ENCODE peak calls at places on chromosome 20, in five cellular contexts. S, V, T, Y and P are unnamed samples.

GRCh38 chr20:48047453-48047852 is 262.2 kb upstream of the SULF2 start:
- DNase-seq in S (no peak), V (no peak), T (no peak), Y (no peak), P (no peak)

GRCh38 chr20:39242614-39243013 is 280.5 kb downstream of the DHX35 start:
- DNase-seq in S (no peak), V (no peak), T (no peak), Y (no peak), P (no peak)

GRCh38 chr20:14384411-14384810 is 47.0 kb upstream of the FLRT3 start:
- DNase-seq in S (no peak), V (no peak), T (no peak), Y (no peak), P (no peak)

GRCh38 chr20:36604952-36605308 is 649 bp upstream of the RAB5IF start:
- DNase-seq in S (no peak), V (no peak), T (peak; percentile 26), Y (peak; percentile 41), P (no peak)

GRCh38 chr20:11754451-11754850 is 163.2 kb upstream of the BTBD3 start:
- DNase-seq in S (peak; percentile 65), V (no peak), T (no peak), Y (no peak), P (no peak)

GRCh38 chr20:45470939-45471338 is 1.4 kb downstream of the WFDC2 start:
- DNase-seq in S (no peak), V (no peak), T (no peak), Y (no peak), P (no peak)

GRCh38 chr20:43444107-43444506 is 13.6 kb upstream of the SRSF6 start:
- DNase-seq in S (no peak), V (no peak), T (no peak), Y (no peak), P (no peak)

GRCh38 chr20:4820833-4821518 is 99.3 kb downstream of the PRND start:
- DNase-seq in S (peak; percentile 22), V (no peak), T (no peak), Y (no peak), P (peak; percentile 49)

GRCh38 chr20:53702617-53703016 is 109.0 kb upstream of the ZNF217 start:
- DNase-seq in S (no peak), V (no peak), T (no peak), Y (no peak), P (no peak)

GRCh38 chr20:25077610-25078169 is 4.3 kb downstream of the VSX1 start:
- DNase-seq in S (no peak), V (no peak), T (no peak), Y (peak; percentile 49), P (no peak)

GRCh38 chr20:32709528-32710121 is 33.6 kb downstream of the COMMD7 start:
- DNase-seq in S (no peak), V (no peak), T (no peak), Y (no peak), P (no peak)

GRCh38 chr20:3751664-3752385 is 15.7 kb downstream of the ADISSP start:
- DNase-seq in S (no peak), V (peak; percentile 60), T (no peak), Y (peak; percentile 72), P (no peak)

GRCh38 chr20:43925786-43926185 is 11.1 kb downstream of the TOX2 start:
- DNase-seq in S (peak; percentile 51), V (no peak), T (no peak), Y (no peak), P (peak; percentile 42)

GRCh38 chr20:13009682-13010406 is 1.1 kb downstream of the SPTLC3 start:
- DNase-seq in S (peak; percentile 71), V (no peak), T (peak; percentile 50), Y (no peak), P (peak; percentile 35)

GRCh38 chr20:54058420-54059139 is 11.8 kb downstream of the BCAS1 start:
- DNase-seq in S (no peak), V (no peak), T (no peak), Y (no peak), P (no peak)

GRCh38 chr20:2312876-2313275 is 17.1 kb downstream of the TGM3 start:
- DNase-seq in S (no peak), V (no peak), T (no peak), Y (no peak), P (no peak)

GRCh38 chr20:53748176-53748575 is 154.5 kb upstream of the ZNF217 start:
- DNase-seq in S (no peak), V (no peak), T (no peak), Y (no peak), P (no peak)

GRCh38 chr20:58899518-58899917 is 47.0 kb downstream of the GNAS start:
- DNase-seq in S (no peak), V (no peak), T (no peak), Y (no peak), P (no peak)
- TF ChIP-seq POLR2A in S (no peak), V (no peak), T (no peak), Y (no peak), P (no peak)

GRCh38 chr20:35454881-35455609 is at the start of gene CEP250:
- DNase-seq in S (peak; percentile 97), V (peak; percentile 96), T (peak; percentile 90), Y (peak; percentile 95), P (peak; percentile 85)
- TF ChIP-seq POLR2A in S (peak; percentile 69), V (peak; percentile 65), T (no peak), Y (no peak), P (peak; percentile 69)

GRCh38 chr20:20525214-20525613 is 157.3 kb downstream of the INSM1 start:
- DNase-seq in S (no peak), V (no peak), T (no peak), Y (no peak), P (no peak)

GRCh38 chr20:20527661-20528060 is 159.8 kb downstream of the INSM1 start:
- DNase-seq in S (no peak), V (no peak), T (no peak), Y (no peak), P (no peak)

GRCh38 chr20:20529597-20529996 is 161.7 kb downstream of the INSM1 start:
- DNase-seq in S (no peak), V (no peak), T (no peak), Y (no peak), P (no peak)

GRCh38 chr20:20528896-20529295 is 161.0 kb downstream of the INSM1 start:
- DNase-seq in S (peak; percentile 9), V (no peak), T (no peak), Y (no peak), P (no peak)

DNA sequence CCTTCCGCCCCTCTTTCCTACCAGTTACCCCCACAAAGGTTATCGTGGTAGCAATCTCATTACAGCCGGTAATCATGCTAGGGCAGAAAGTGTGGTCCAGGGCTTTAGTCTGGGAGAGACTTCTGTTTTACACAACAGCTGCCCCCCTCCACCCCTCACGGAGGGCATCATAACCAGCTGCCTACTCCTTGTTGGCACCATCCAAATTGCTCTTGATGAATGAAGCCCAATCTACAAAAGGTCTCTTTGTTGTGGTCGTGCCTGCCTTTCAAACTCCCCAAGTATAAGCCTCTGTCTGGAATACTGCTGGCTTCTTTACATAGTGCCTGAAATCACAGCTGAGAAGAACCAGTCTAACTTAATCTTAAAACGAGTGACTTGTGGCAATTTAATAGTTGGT is 157.9 kb downstream of the INSM1 start:
- DNase-seq in S (no peak), V (no peak), T (no peak), Y (no peak), P (no peak)
- TF ChIP-seq POLR2A in S (no peak), V (no peak), T (no peak), Y (no peak), P (no peak)

GRCh38 chr20:8938532-8938931 is 130.4 kb upstream of the PLCB4 start:
- DNase-seq in S (no peak), V (no peak), T (no peak), Y (no peak), P (no peak)

GRCh38 chr20:8932192-8933150 is 136.4 kb upstream of the PLCB4 start:
- DNase-seq in S (peak; percentile 73), V (no peak), T (no peak), Y (no peak), P (peak; percentile 9)

GRCh38 chr20:8933391-8933807 is 135.5 kb upstream of the PLCB4 start:
- DNase-seq in S (no peak), V (no peak), T (peak; percentile 18), Y (no peak), P (no peak)

GRCh38 chr20:8934362-8934761 is 134.5 kb upstream of the PLCB4 start:
- DNase-seq in S (no peak), V (no peak), T (no peak), Y (no peak), P (no peak)

DNA sequence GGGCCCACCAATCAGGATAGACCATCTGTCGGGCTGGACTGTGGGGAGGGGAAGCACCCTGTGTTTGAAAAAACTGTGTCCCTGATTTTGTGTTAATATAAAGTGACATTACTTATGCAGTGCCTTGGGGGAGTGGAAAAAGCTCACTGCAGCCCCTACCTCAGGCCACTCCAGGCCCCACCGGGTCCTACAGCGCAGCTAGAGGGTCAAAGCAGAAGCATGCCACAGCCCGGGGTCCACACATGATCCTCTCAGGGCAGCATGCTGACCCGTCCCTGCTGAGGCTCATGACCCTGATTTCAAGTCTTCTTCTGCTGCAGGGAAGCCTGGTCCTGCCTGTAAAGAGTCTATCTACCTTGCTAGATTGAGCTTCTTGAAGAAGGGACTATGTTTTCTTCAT is 133.0 kb upstream of the PLCB4 start:
- DNase-seq in S (no peak), V (no peak), T (no peak), Y (no peak), P (no peak)
- TF ChIP-seq POLR2A in S (no peak), V (no peak), T (no peak), Y (no peak), P (no peak)

GRCh38 chr20:31705191-31705590 is 17.5 kb downstream of the BCL2L1 start:
- DNase-seq in S (no peak), V (no peak), T (no peak), Y (no peak), P (no peak)

GRCh38 chr20:31705598-31706597 is 16.8 kb downstream of the BCL2L1 start:
- DNase-seq in S (no peak), V (no peak), T (no peak), Y (no peak), P (no peak)

GRCh38 chr20:31706607-31707257 is 15.9 kb downstream of the BCL2L1 start:
- DNase-seq in S (no peak), V (no peak), T (no peak), Y (no peak), P (no peak)

GRCh38 chr20:31707258-31707615 is 15.4 kb downstream of the BCL2L1 start:
- DNase-seq in S (no peak), V (no peak), T (no peak), Y (no peak), P (no peak)

GRCh38 chr20:31704225-31705119 is 18.2 kb downstream of the BCL2L1 start:
- DNase-seq in S (peak; percentile 54), V (no peak), T (peak; percentile 92), Y (peak; percentile 80), P (peak; percentile 30)
- TF ChIP-seq POLR2A in S (no peak), V (no peak), T (no peak), Y (no peak), P (no peak)

GRCh38 chr20:31693987-31694661 is 28.5 kb downstream of the BCL2L1 start:
- DNase-seq in S (no peak), V (no peak), T (no peak), Y (no peak), P (no peak)

GRCh38 chr20:31694842-31695593 is 27.6 kb downstream of the BCL2L1 start:
- DNase-seq in S (no peak), V (no peak), T (no peak), Y (no peak), P (no peak)

GRCh38 chr20:31693402-31693801 is 29.3 kb downstream of the BCL2L1 start:
- DNase-seq in S (no peak), V (no peak), T (no peak), Y (no peak), P (no peak)

GRCh38 chr20:31698243-31698802 is 24.3 kb downstream of the BCL2L1 start:
- DNase-seq in S (no peak), V (no peak), T (no peak), Y (no peak), P (no peak)

GRCh38 chr20:31695849-31696804 is 26.5 kb downstream of the BCL2L1 start:
- DNase-seq in S (peak; percentile 54), V (no peak), T (no peak), Y (no peak), P (peak; percentile 81)
- TF ChIP-seq POLR2A in S (no peak), V (no peak), T (no peak), Y (no peak), P (no peak)